ENCODE peak calls at places on chromosomes 1 and 21, in four cellular contexts. One of them, this sample, is unnamed. For H3K4me1, the result is how much of the 10 kb centered on the place peaks cover.

GRCh38 chr1:232291258-232291657 is 338.7 kb downstream of the SIPA1L2 start:
- DNase-seq in tibial artery: no peak
- DNase-seq in psoas muscle: no peak
- DNase-seq in OCI-LY7: no peak
- DNase-seq in this sample: no peak

GRCh38 chr1:170664828-170665617 is 1.1 kb downstream of the PRRX1 start:
- DNase-seq in tibial artery: peak
- DNase-seq in psoas muscle: peak
- DNase-seq in OCI-LY7: no peak
- DNase-seq in this sample: no peak

GRCh38 chr1:5370321-5370720 is 621.9 kb downstream of the NPHP4 start:
- DNase-seq in tibial artery: no peak
- DNase-seq in psoas muscle: no peak
- DNase-seq in OCI-LY7: no peak
- DNase-seq in this sample: no peak

GRCh38 chr1:154751690-154752089 is 118.4 kb downstream of the KCNN3 start:
- DNase-seq in tibial artery: no peak
- DNase-seq in psoas muscle: no peak
- DNase-seq in OCI-LY7: no peak
- DNase-seq in this sample: no peak

GRCh38 chr1:2571348-2571747 is 15.2 kb downstream of the TNFRSF14 start:
- DNase-seq in tibial artery: no peak
- DNase-seq in psoas muscle: peak
- DNase-seq in OCI-LY7: no peak
- DNase-seq in this sample: no peak

GRCh38 chr1:222843434-222844107 is 28.7 kb downstream of the DISP1 start:
- DNase-seq in tibial artery: no peak
- DNase-seq in psoas muscle: no peak
- DNase-seq in OCI-LY7: no peak
- DNase-seq in this sample: no peak

GRCh38 chr1:22207605-22208264 is 64.8 kb upstream of the WNT4 start:
- DNase-seq in tibial artery: no peak
- DNase-seq in psoas muscle: peak
- DNase-seq in OCI-LY7: no peak
- DNase-seq in this sample: no peak

GRCh38 chr21:44934276-44934675 is 5.6 kb upstream of the SLX9 start:
- DNase-seq in tibial artery: no peak
- DNase-seq in psoas muscle: peak
- DNase-seq in OCI-LY7: no peak
- DNase-seq in this sample: no peak

GRCh38 chr21:46150491-46151121 is 4.8 kb downstream of the FTCD start:
- DNase-seq in tibial artery: peak
- DNase-seq in psoas muscle: no peak
- DNase-seq in OCI-LY7: no peak
- DNase-seq in this sample: no peak

GRCh38 chr1:26278303-26278702 is 1.6 kb upstream of the SH3BGRL3 start:
- DNase-seq in tibial artery: peak
- DNase-seq in psoas muscle: no peak
- DNase-seq in OCI-LY7: no peak
- DNase-seq in this sample: peak

GRCh38 chr1:94286864-94287437 is 49.6 kb upstream of the ARHGAP29 start:
- DNase-seq in tibial artery: no peak
- DNase-seq in psoas muscle: no peak
- DNase-seq in OCI-LY7: no peak
- DNase-seq in this sample: no peak
- H3K27ac ChIP-seq in tibial artery: no peak
- H3K27ac ChIP-seq in psoas muscle: no peak
- H3K27ac ChIP-seq in OCI-LY7: no peak
- H3K27ac ChIP-seq in this sample: no peak

GRCh38 chr21:41719691-41720090 is 47.2 kb downstream of the RIPK4 start:
- DNase-seq in tibial artery: no peak
- DNase-seq in psoas muscle: peak
- DNase-seq in OCI-LY7: no peak
- DNase-seq in this sample: no peak
- H3K4me1 ChIP-seq in tibial artery: under half
- H3K4me1 ChIP-seq in psoas muscle: under half
- H3K4me1 ChIP-seq in OCI-LY7: under half
- H3K4me1 ChIP-seq in this sample: under half

GRCh38 chr1:212247179-212247721 is 38.0 kb upstream of the PPP2R5A start:
- DNase-seq in tibial artery: no peak
- DNase-seq in psoas muscle: no peak
- DNase-seq in OCI-LY7: no peak
- DNase-seq in this sample: no peak
- H3K27ac ChIP-seq in tibial artery: peak
- H3K27ac ChIP-seq in psoas muscle: no peak
- H3K27ac ChIP-seq in OCI-LY7: no peak
- H3K27ac ChIP-seq in this sample: no peak

GRCh38 chr1:12170263-12170671 is 3.5 kb downstream of the TNFRSF1B start:
- DNase-seq in tibial artery: no peak
- DNase-seq in psoas muscle: no peak
- DNase-seq in OCI-LY7: no peak
- DNase-seq in this sample: no peak
- H3K4me1 ChIP-seq in tibial artery: under half
- H3K4me1 ChIP-seq in psoas muscle: under half
- H3K4me1 ChIP-seq in OCI-LY7: under half
- H3K4me1 ChIP-seq in this sample: under half

GRCh38 chr1:3609016-3609768 is 2.1 kb downstream of the MEGF6 start:
- DNase-seq in tibial artery: no peak
- DNase-seq in psoas muscle: no peak
- DNase-seq in OCI-LY7: no peak
- DNase-seq in this sample: no peak

GRCh38 chr1:3611170-3612019 is at the start of gene MEGF6:
- DNase-seq in tibial artery: no peak
- DNase-seq in psoas muscle: peak
- DNase-seq in OCI-LY7: no peak
- DNase-seq in this sample: no peak

GRCh38 chr1:3609769-3610157 is 1.5 kb downstream of the MEGF6 start:
- DNase-seq in tibial artery: no peak
- DNase-seq in psoas muscle: no peak
- DNase-seq in OCI-LY7: no peak
- DNase-seq in this sample: no peak

GRCh38 chr1:3610823-3611169 is 512 bp downstream of the MEGF6 start:
- DNase-seq in tibial artery: no peak
- DNase-seq in psoas muscle: no peak
- DNase-seq in OCI-LY7: no peak
- DNase-seq in this sample: no peak

GRCh38 chr1:3610165-3610822 is 1.0 kb downstream of the MEGF6 start:
- DNase-seq in tibial artery: no peak
- DNase-seq in psoas muscle: no peak
- DNase-seq in OCI-LY7: no peak
- DNase-seq in this sample: no peak
- H3K27ac ChIP-seq in tibial artery: no peak
- H3K27ac ChIP-seq in psoas muscle: no peak
- H3K27ac ChIP-seq in OCI-LY7: no peak
- H3K27ac ChIP-seq in this sample: no peak

GRCh38 chr1:107830075-107830474 is 134.9 kb downstream of the VAV3 start:
- DNase-seq in tibial artery: no peak
- DNase-seq in psoas muscle: no peak
- DNase-seq in OCI-LY7: no peak
- DNase-seq in this sample: no peak
- H3K4me1 ChIP-seq in tibial artery: under half
- H3K4me1 ChIP-seq in psoas muscle: under half
- H3K4me1 ChIP-seq in OCI-LY7: under half
- H3K4me1 ChIP-seq in this sample: under half

DNA sequence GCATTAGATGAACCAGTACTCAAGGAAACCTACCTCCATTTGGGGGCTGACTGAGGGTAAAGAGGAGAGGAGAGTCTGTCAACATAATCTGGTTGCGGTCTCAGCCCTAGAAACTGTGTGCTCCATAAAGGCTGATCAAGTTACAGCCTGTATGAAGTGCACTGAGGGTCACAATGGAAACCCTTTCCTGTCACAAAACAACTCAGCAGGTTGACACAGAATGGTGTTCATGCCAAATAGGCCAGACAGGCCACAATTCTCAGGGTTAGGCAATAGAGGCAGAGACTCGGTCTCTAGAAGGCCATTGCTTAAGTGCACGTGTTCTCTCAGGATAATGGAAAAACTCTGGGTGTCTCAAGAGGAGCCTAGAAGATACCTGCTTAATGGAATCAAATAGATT is 4.1 kb upstream of the ANKRD35 start:
- DNase-seq in tibial artery: no peak
- DNase-seq in psoas muscle: no peak
- DNase-seq in OCI-LY7: no peak
- DNase-seq in this sample: no peak
- H3K27ac ChIP-seq in tibial artery: peak
- H3K27ac ChIP-seq in psoas muscle: peak
- H3K27ac ChIP-seq in OCI-LY7: no peak
- H3K27ac ChIP-seq in this sample: peak

GRCh38 chr1:9590201-9590600 is 1.5 kb downstream of the TMEM201 start:
- DNase-seq in tibial artery: peak
- DNase-seq in psoas muscle: no peak
- DNase-seq in OCI-LY7: peak
- DNase-seq in this sample: no peak
- H3K4me1 ChIP-seq in tibial artery: under half
- H3K4me1 ChIP-seq in psoas muscle: half or more
- H3K4me1 ChIP-seq in OCI-LY7: under half
- H3K4me1 ChIP-seq in this sample: under half